ENCODE peak calls at places on chromosomes 16 and 17, in eight cellular contexts. V, Z, T, L, D, S, H and M are unnamed samples.

GRCh38 chr17:64459284-64459747 is 10.4 kb downstream of the MILR1 start:
- DNase-seq in D (no peak), V (no peak), S (no peak), L (peak; percentile 14), H (no peak), T (no peak), Z (no peak), M (no peak)

GRCh38 chr16:82694239-82694874 is 67.6 kb downstream of the CDH13 start:
- DNase-seq in L (peak; percentile 18), Z (no peak), H (no peak), T (no peak), D (no peak), S (no peak), V (no peak), M (no peak)

GRCh38 chr16:25124503-25124902 is 13.0 kb downstream of the LCMT1 start:
- DNase-seq in D (no peak), H (no peak), V (no peak), Z (no peak), S (no peak), T (no peak), L (no peak), M (no peak)

GRCh38 chr17:7124923-7125322 is 10.3 kb upstream of the ASGR2 start:
- DNase-seq in S (no peak), V (no peak), H (no peak), L (no peak), T (no peak), Z (no peak), D (no peak), M (no peak)

GRCh38 chr16:68375801-68376536 is 65.2 kb downstream of the PRMT7 start:
- DNase-seq in T (no peak), S (peak; percentile 65), V (no peak), D (no peak), H (peak; percentile 9), L (no peak), Z (no peak), M (peak; percentile 42)

GRCh38 chr16:11361043-11361442 is 15.8 kb downstream of the RMI2 start:
- DNase-seq in D (no peak), Z (no peak), T (no peak), L (no peak), S (no peak), H (no peak), V (no peak), M (no peak)

GRCh38 chr17:35147313-35147982 is at the start of gene UNC45B:
- DNase-seq in H (peak; percentile 90), L (no peak), Z (no peak), V (no peak), S (no peak), D (peak; percentile 64), T (no peak), M (no peak)

GRCh38 chr16:56851671-56852400 is 13.2 kb upstream of the SLC12A3 start:
- DNase-seq in V (no peak), S (no peak), L (peak; percentile 48), D (peak; percentile 52), H (peak; percentile 1), T (no peak), Z (peak; percentile 49), M (no peak)